ENCODE peak calls at places on chromosomes 7 and 10, in four cellular contexts. J is upper lobe of right lung; A is NT2/D1; I is CD4-positive, CD25-positive, alpha-beta regulatory T cell. B is an unnamed sample.

GRCh38 chr10:47047577-47048532 is 136.6 kb downstream of the PTPN20 start:
- DNase-seq in A (peak; percentile 38), I (peak; percentile 35), J (peak; percentile 88), B (peak; percentile 90)

GRCh38 chr10:25047902-25048301 is 31.5 kb downstream of the THNSL1 start:
- DNase-seq in A (no peak), I (no peak), J (no peak), B (no peak)

GRCh38 chr10:13945760-13946460 is 359.1 kb downstream of the PRPF18 start:
- DNase-seq in A (no peak), I (no peak), J (no peak), B (no peak)

GRCh38 chr10:128466831-128467371 is 340.7 kb upstream of the MKI67 start:
- DNase-seq in A (no peak), J (no peak), I (no peak), B (no peak)

GRCh38 chr10:102814873-102815661 is 22.1 kb downstream of the CYP17A1 start:
- DNase-seq in I (no peak), A (no peak), J (peak; percentile 84), B (no peak)

GRCh38 chr7:25968205-25968993 is 183.6 kb upstream of the NFE2L3 start:
- DNase-seq in I (peak; percentile 69), J (no peak), A (no peak), B (no peak)

GRCh38 chr10:50614444-50615137 is 9.2 kb downstream of the SGMS1 start:
- DNase-seq in A (peak; percentile 16), I (peak; percentile 29), J (no peak), B (peak; percentile 53)

GRCh38 chr7:6165521-6166325 is 106.7 kb downstream of the CYTH3 start:
- DNase-seq in I (no peak), J (peak; percentile 48), A (no peak), B (peak; percentile 61)

GRCh38 chr10:17278607-17279240 is 50.7 kb downstream of the VIM start:
- DNase-seq in J (no peak), I (no peak), A (no peak), B (no peak)

GRCh38 chr7:157336383-157337315 is at the start of gene DNAJB6:
- DNase-seq in I (peak; percentile 96), A (peak; percentile 83), J (peak; percentile 96), B (peak; percentile 99)

GRCh38 chr10:6148251-6148691 is 54.5 kb upstream of the PFKFB3 start:
- DNase-seq in J (no peak), I (no peak), A (no peak), B (no peak)

GRCh38 chr10:68784476-68784875 is 42.9 kb upstream of the STOX1 start:
- DNase-seq in J (no peak), A (no peak), I (no peak), B (no peak)

GRCh38 chr7:27091936-27092752 is 3.7 kb downstream of the HOXA1 start:
- DNase-seq in I (no peak), A (no peak), J (no peak), B (peak; percentile 74)

GRCh38 chr7:153509763-153510162 is 542.4 kb upstream of the DPP6 start:
- DNase-seq in I (no peak), J (no peak), A (no peak), B (no peak)

GRCh38 chr7:43781726-43782607 is 23.5 kb downstream of the BLVRA start:
- DNase-seq in J (no peak), A (no peak), I (no peak), B (no peak)

GRCh38 chr10:37960738-37961137 is 15.7 kb downstream of the ZNF25 start:
- DNase-seq in J (no peak), A (no peak), I (no peak), B (no peak)

GRCh38 chr7:130079846-130080394 is 9.6 kb downstream of the KLHDC10 start:
- DNase-seq in I (no peak), J (no peak), A (no peak), B (no peak)

GRCh38 chr10:101301111-101301731 is 52.7 kb upstream of the BTRC start:
- DNase-seq in A (no peak), J (no peak), I (no peak), B (peak; percentile 68)

GRCh38 chr10:23613900-23614299 is 175.0 kb downstream of the OTUD1 start:
- DNase-seq in I (no peak), A (no peak), J (no peak), B (no peak)

GRCh38 chr7:132400667-132401142 is 175.6 kb downstream of the PLXNA4 start:
- DNase-seq in A (no peak), J (no peak), I (no peak), B (no peak)

GRCh38 chr10:126500866-126501265 is 112.6 kb upstream of the ADAM12 start:
- DNase-seq in I (no peak), A (no peak), J (no peak), B (no peak)

GRCh38 chr10:97774811-97775294 is 3.1 kb upstream of the SFRP5 start:
- DNase-seq in A (no peak), J (no peak), I (no peak), B (no peak)

GRCh38 chr7:30142710-30143109 is 7.9 kb downstream of the MTURN start:
- DNase-seq in J (peak; percentile 70), I (no peak), A (no peak), B (no peak)

GRCh38 chr7:156479596-156479995 is 161.0 kb upstream of the RNF32 start:
- DNase-seq in I (no peak), A (no peak), J (no peak), B (no peak)

GRCh38 chr10:132532174-132532573 is 5.4 kb upstream of the INPP5A start:
- DNase-seq in A (no peak), I (no peak), J (no peak), B (no peak)

GRCh38 chr10:7417103-7417623 is 6.3 kb upstream of the SFMBT2 start:
- DNase-seq in A (no peak), J (no peak), I (peak; percentile 55), B (no peak)

GRCh38 chr10:118850418-118851061 is 95.8 kb upstream of the CACUL1 start:
- DNase-seq in I (peak; percentile 20), A (peak; percentile 60), J (peak; percentile 89), B (peak; percentile 80)

GRCh38 chr10:99316374-99316773 is 12.8 kb upstream of the CNNM1 start:
- DNase-seq in J (no peak), I (no peak), A (no peak), B (peak; percentile 24)

GRCh38 chr7:130723784-130724183 is 10.2 kb downstream of the KLF14 start:
- DNase-seq in J (no peak), I (no peak), A (no peak), B (no peak)

GRCh38 chr10:124063736-124064135 is 29.7 kb downstream of the CHST15 start:
- DNase-seq in A (no peak), I (no peak), J (no peak), B (peak; percentile 28)

DNA sequence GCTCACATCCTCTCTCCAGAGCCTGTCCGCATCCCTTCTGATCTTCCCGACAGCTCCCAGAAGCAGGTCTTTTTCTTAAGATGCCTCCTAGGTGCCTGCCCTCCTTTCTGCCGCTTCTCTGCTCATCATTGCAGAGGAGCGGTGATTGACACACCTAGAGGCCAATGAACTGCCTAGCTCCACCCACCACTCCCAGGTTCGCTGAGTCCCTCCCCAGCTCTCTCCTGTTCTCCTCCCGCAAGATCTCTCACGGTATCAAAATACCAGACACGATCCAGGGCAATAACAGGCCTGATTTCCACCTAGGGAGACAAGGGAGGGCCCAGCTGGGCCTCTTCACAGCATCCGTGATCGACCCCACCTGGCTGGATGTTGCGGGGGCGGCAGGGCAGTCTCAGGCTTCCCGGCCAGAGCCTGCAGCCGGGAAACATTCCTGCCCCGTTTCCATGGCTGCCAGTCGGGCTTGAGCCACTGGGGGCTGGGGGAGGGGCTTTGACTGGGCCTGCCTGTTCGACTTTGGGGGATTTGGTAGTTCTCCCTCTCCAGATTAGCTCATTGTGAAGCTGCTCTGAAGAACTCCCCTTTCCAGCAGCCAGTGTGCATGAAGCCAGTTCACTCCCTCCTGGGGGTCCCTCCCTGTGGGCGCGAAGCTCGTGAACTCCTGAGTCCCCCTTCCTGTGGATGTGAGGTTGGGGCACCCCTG is 373.5 kb downstream of the RPS24 start:
- DNase-seq in A (peak; percentile 92), I (peak; percentile 41), J (peak; percentile 90), B (peak; percentile 97)
- H3K4me3 ChIP-seq in A (peak overlapping the region; percentile 47), I (peak overlapping the region; percentile 13), J (peak overlapping the region; percentile 42), B (peak overlapping the region; percentile 63)

DNA sequence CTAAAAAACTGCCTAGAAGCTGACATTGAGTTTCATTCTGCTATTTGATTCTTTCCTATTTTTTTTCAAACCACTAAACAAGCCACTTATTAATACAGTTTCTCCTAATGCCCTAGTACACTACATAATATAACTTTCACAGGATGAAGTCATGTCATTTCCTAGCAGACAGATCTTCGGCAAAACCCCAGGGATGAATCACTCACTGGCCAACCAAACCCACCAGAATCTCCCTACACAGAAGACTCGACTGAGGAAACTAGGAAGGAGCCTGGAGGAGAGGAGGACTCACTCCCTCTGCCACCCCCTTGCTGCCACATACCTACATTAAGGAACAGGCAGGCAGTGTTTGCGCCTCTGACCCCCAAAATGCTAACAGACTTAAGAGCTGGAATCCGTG is 33.4 kb downstream of the XPNPEP1 start:
- DNase-seq in J (no peak), I (no peak), A (no peak), B (no peak)
- H3K36me3 ChIP-seq in J (peaks cover 58% of the 10 kb centered on the region), I (peaks cover 43% of the 10 kb centered on the region), A (peaks cover 44% of the 10 kb centered on the region), B (peaks cover 6% of the 10 kb centered on the region)

GRCh38 chr7:923108-924041 is 31.1 kb downstream of the ADAP1 start:
- DNase-seq in I (peak; percentile 90), A (no peak), J (peak; percentile 76), B (no peak)
- H3K4me3 ChIP-seq in I (peak overlapping the region; percentile 62), A (no peak overlapping the region), J (peak overlapping the region; percentile 34), B (no peak overlapping the region)

GRCh38 chr10:70119623-70120022 is 13.0 kb downstream of the AIFM2 start:
- DNase-seq in I (no peak), A (no peak), J (no peak), B (no peak)
- H3K36me3 ChIP-seq in I (no peaks in the 10 kb centered on the region), A (peaks cover 28% of the 10 kb centered on the region), J (peaks cover 26% of the 10 kb centered on the region), B (no peaks in the 10 kb centered on the region)

GRCh38 chr7:71442492-71443196 is 310.7 kb downstream of the GALNT17 start:
- DNase-seq in A (no peak), I (no peak), J (no peak), B (no peak)

GRCh38 chr7:71439316-71439715 is 307.4 kb downstream of the GALNT17 start:
- DNase-seq in I (no peak), A (no peak), J (no peak), B (no peak)

GRCh38 chr7:71444130-71444529 is 312.2 kb downstream of the GALNT17 start:
- DNase-seq in J (no peak), A (no peak), I (no peak), B (no peak)

GRCh38 chr7:71443197-71443542 is 311.2 kb downstream of the GALNT17 start:
- DNase-seq in A (no peak), I (no peak), J (no peak), B (no peak)
- H3K4me3 ChIP-seq in A (no peak overlapping the region), I (no peak overlapping the region), J (no peak overlapping the region), B (no peak overlapping the region)

GRCh38 chr7:98291717-98292116 is 10.2 kb downstream of the BRI3 start:
- DNase-seq in I (no peak), A (no peak), J (no peak), B (peak; percentile 77)
- H3K36me3 ChIP-seq in I (peaks cover 11% of the 10 kb centered on the region), A (peaks cover 65% of the 10 kb centered on the region), J (peaks cover 78% of the 10 kb centered on the region), B (peaks cover 15% of the 10 kb centered on the region)

GRCh38 chr10:71835671-71836593 is 15.1 kb downstream of the PSAP start:
- DNase-seq in J (no peak), I (no peak), A (no peak), B (no peak)
- H3K4me3 ChIP-seq in J (no peak overlapping the region), I (no peak overlapping the region), A (no peak overlapping the region), B (no peak overlapping the region)

GRCh38 chr10:110650265-110650668 is 6.1 kb downstream of the RBM20 start:
- DNase-seq in A (no peak), I (no peak), J (no peak), B (no peak)
- H3K36me3 ChIP-seq in A (no peaks in the 10 kb centered on the region), I (no peaks in the 10 kb centered on the region), J (no peaks in the 10 kb centered on the region), B (no peaks in the 10 kb centered on the region)

B was measured in H7.